ENCODE peak calls at places on chromosomes 5 and 9, in six cellular contexts. One of them, this sample, is unnamed.

GRCh38 chr5:68214472-68215207 is 916 bp upstream of the PIK3R1 start:
- DNase-seq in GM13976: peak
- DNase-seq in HFFc6: no peak
- DNase-seq in stimulated activated CD4-positive, alpha-beta T cell treated with anti-CD3 and anti-CD28 coated beads, Interleukin-2, amount 100 ng/mL, for 24 hours: no peak
- DNase-seq in omental fat pad: no peak
- DNase-seq in cortex of kidney: no peak
- DNase-seq in this sample: no peak

GRCh38 chr9:106287108-106287631 is 575.8 kb upstream of the ZNF462 start:
- DNase-seq in cortex of kidney: no peak
- DNase-seq in HFFc6: no peak
- DNase-seq in GM13976: no peak
- DNase-seq in stimulated activated CD4-positive, alpha-beta T cell treated with anti-CD3 and anti-CD28 coated beads, Interleukin-2, amount 100 ng/mL, for 24 hours: no peak
- DNase-seq in omental fat pad: no peak
- DNase-seq in this sample: no peak

GRCh38 chr9:79362100-79363081 is 209.4 kb upstream of the TLE4 start:
- DNase-seq in omental fat pad: no peak
- DNase-seq in stimulated activated CD4-positive, alpha-beta T cell treated with anti-CD3 and anti-CD28 coated beads, Interleukin-2, amount 100 ng/mL, for 24 hours: no peak
- DNase-seq in GM13976: no peak
- DNase-seq in cortex of kidney: no peak
- DNase-seq in HFFc6: peak
- DNase-seq in this sample: no peak

GRCh38 chr5:178326054-178326715 is 93.6 kb upstream of the PHYKPL start:
- DNase-seq in HFFc6: no peak
- DNase-seq in stimulated activated CD4-positive, alpha-beta T cell treated with anti-CD3 and anti-CD28 coated beads, Interleukin-2, amount 100 ng/mL, for 24 hours: no peak
- DNase-seq in GM13976: no peak
- DNase-seq in cortex of kidney: no peak
- DNase-seq in omental fat pad: no peak
- DNase-seq in this sample: no peak

GRCh38 chr9:8348756-8349155 is 549.2 kb upstream of the DMAC1 start:
- DNase-seq in omental fat pad: no peak
- DNase-seq in HFFc6: no peak
- DNase-seq in stimulated activated CD4-positive, alpha-beta T cell treated with anti-CD3 and anti-CD28 coated beads, Interleukin-2, amount 100 ng/mL, for 24 hours: no peak
- DNase-seq in GM13976: no peak
- DNase-seq in cortex of kidney: no peak
- DNase-seq in this sample: no peak

GRCh38 chr9:93091453-93092081 is 4.5 kb upstream of the CARD19 start:
- DNase-seq in omental fat pad: no peak
- DNase-seq in GM13976: no peak
- DNase-seq in HFFc6: peak
- DNase-seq in cortex of kidney: no peak
- DNase-seq in stimulated activated CD4-positive, alpha-beta T cell treated with anti-CD3 and anti-CD28 coated beads, Interleukin-2, amount 100 ng/mL, for 24 hours: peak
- DNase-seq in this sample: peak

GRCh38 chr9:121741198-121741918 is 89.9 kb downstream of the DAB2IP start:
- DNase-seq in stimulated activated CD4-positive, alpha-beta T cell treated with anti-CD3 and anti-CD28 coated beads, Interleukin-2, amount 100 ng/mL, for 24 hours: no peak
- DNase-seq in omental fat pad: no peak
- DNase-seq in HFFc6: no peak
- DNase-seq in GM13976: no peak
- DNase-seq in cortex of kidney: no peak
- DNase-seq in this sample: no peak

GRCh38 chr9:91948423-91949292 is 1.4 kb downstream of the ROR2 start:
- DNase-seq in GM13976: peak
- DNase-seq in HFFc6: peak
- DNase-seq in stimulated activated CD4-positive, alpha-beta T cell treated with anti-CD3 and anti-CD28 coated beads, Interleukin-2, amount 100 ng/mL, for 24 hours: no peak
- DNase-seq in cortex of kidney: no peak
- DNase-seq in omental fat pad: no peak
- DNase-seq in this sample: peak

GRCh38 chr5:115738807-115739206 is 77.7 kb downstream of the CDO1 start:
- DNase-seq in stimulated activated CD4-positive, alpha-beta T cell treated with anti-CD3 and anti-CD28 coated beads, Interleukin-2, amount 100 ng/mL, for 24 hours: no peak
- DNase-seq in HFFc6: no peak
- DNase-seq in GM13976: no peak
- DNase-seq in cortex of kidney: no peak
- DNase-seq in omental fat pad: no peak
- DNase-seq in this sample: no peak

GRCh38 chr5:83714780-83715179 is 5.9 kb downstream of the HAPLN1 start:
- DNase-seq in stimulated activated CD4-positive, alpha-beta T cell treated with anti-CD3 and anti-CD28 coated beads, Interleukin-2, amount 100 ng/mL, for 24 hours: no peak
- DNase-seq in omental fat pad: no peak
- DNase-seq in GM13976: no peak
- DNase-seq in HFFc6: no peak
- DNase-seq in cortex of kidney: no peak
- DNase-seq in this sample: no peak

GRCh38 chr9:14092344-14092743 is 221.6 kb downstream of the NFIB start:
- DNase-seq in cortex of kidney: no peak
- DNase-seq in stimulated activated CD4-positive, alpha-beta T cell treated with anti-CD3 and anti-CD28 coated beads, Interleukin-2, amount 100 ng/mL, for 24 hours: no peak
- DNase-seq in GM13976: no peak
- DNase-seq in omental fat pad: no peak
- DNase-seq in HFFc6: no peak
- DNase-seq in this sample: no peak

GRCh38 chr9:7045361-7045760 is 287.6 kb downstream of the KDM4C start:
- DNase-seq in HFFc6: no peak
- DNase-seq in GM13976: no peak
- DNase-seq in omental fat pad: no peak
- DNase-seq in cortex of kidney: no peak
- DNase-seq in stimulated activated CD4-positive, alpha-beta T cell treated with anti-CD3 and anti-CD28 coated beads, Interleukin-2, amount 100 ng/mL, for 24 hours: no peak
- DNase-seq in this sample: no peak

GRCh38 chr9:108691614-108692013 is 164.2 kb downstream of the ACTL7B start:
- DNase-seq in GM13976: no peak
- DNase-seq in stimulated activated CD4-positive, alpha-beta T cell treated with anti-CD3 and anti-CD28 coated beads, Interleukin-2, amount 100 ng/mL, for 24 hours: no peak
- DNase-seq in cortex of kidney: no peak
- DNase-seq in HFFc6: no peak
- DNase-seq in omental fat pad: no peak
- DNase-seq in this sample: peak

GRCh38 chr9:37053684-37054512 is 19.8 kb upstream of the PAX5 start:
- DNase-seq in stimulated activated CD4-positive, alpha-beta T cell treated with anti-CD3 and anti-CD28 coated beads, Interleukin-2, amount 100 ng/mL, for 24 hours: no peak
- DNase-seq in cortex of kidney: no peak
- DNase-seq in omental fat pad: no peak
- DNase-seq in HFFc6: no peak
- DNase-seq in GM13976: no peak
- DNase-seq in this sample: no peak

GRCh38 chr5:92687793-92688467 is 893.1 kb downstream of the NR2F1-AS1 start:
- DNase-seq in stimulated activated CD4-positive, alpha-beta T cell treated with anti-CD3 and anti-CD28 coated beads, Interleukin-2, amount 100 ng/mL, for 24 hours: no peak
- DNase-seq in HFFc6: peak
- DNase-seq in omental fat pad: no peak
- DNase-seq in cortex of kidney: no peak
- DNase-seq in GM13976: no peak
- DNase-seq in this sample: peak

GRCh38 chr9:130263601-130264413 is 1.8 kb upstream of the HMCN2 start:
- DNase-seq in omental fat pad: no peak
- DNase-seq in cortex of kidney: no peak
- DNase-seq in HFFc6: no peak
- DNase-seq in GM13976: no peak
- DNase-seq in stimulated activated CD4-positive, alpha-beta T cell treated with anti-CD3 and anti-CD28 coated beads, Interleukin-2, amount 100 ng/mL, for 24 hours: no peak
- DNase-seq in this sample: no peak

GRCh38 chr5:98794414-98795080 is 21.1 kb downstream of the RGMB start:
- DNase-seq in cortex of kidney: no peak
- DNase-seq in HFFc6: no peak
- DNase-seq in omental fat pad: no peak
- DNase-seq in stimulated activated CD4-positive, alpha-beta T cell treated with anti-CD3 and anti-CD28 coated beads, Interleukin-2, amount 100 ng/mL, for 24 hours: no peak
- DNase-seq in GM13976: no peak
- DNase-seq in this sample: no peak

GRCh38 chr9:115393976-115394775 is 276.2 kb upstream of the TNC start:
- DNase-seq in cortex of kidney: no peak
- DNase-seq in omental fat pad: no peak
- DNase-seq in GM13976: no peak
- DNase-seq in stimulated activated CD4-positive, alpha-beta T cell treated with anti-CD3 and anti-CD28 coated beads, Interleukin-2, amount 100 ng/mL, for 24 hours: no peak
- DNase-seq in HFFc6: no peak
- DNase-seq in this sample: no peak

GRCh38 chr5:68154119-68154857 is 61.3 kb upstream of the PIK3R1 start:
- DNase-seq in GM13976: no peak
- DNase-seq in omental fat pad: no peak
- DNase-seq in HFFc6: no peak
- DNase-seq in stimulated activated CD4-positive, alpha-beta T cell treated with anti-CD3 and anti-CD28 coated beads, Interleukin-2, amount 100 ng/mL, for 24 hours: no peak
- DNase-seq in cortex of kidney: no peak
- DNase-seq in this sample: no peak

GRCh38 chr9:134945509-134946275 is 28.0 kb upstream of the FCN1 start:
- DNase-seq in omental fat pad: no peak
- DNase-seq in GM13976: no peak
- DNase-seq in stimulated activated CD4-positive, alpha-beta T cell treated with anti-CD3 and anti-CD28 coated beads, Interleukin-2, amount 100 ng/mL, for 24 hours: no peak
- DNase-seq in cortex of kidney: no peak
- DNase-seq in HFFc6: no peak
- DNase-seq in this sample: no peak

GRCh38 chr5:11048760-11049159 is 287.7 kb upstream of the DAP start:
- DNase-seq in stimulated activated CD4-positive, alpha-beta T cell treated with anti-CD3 and anti-CD28 coated beads, Interleukin-2, amount 100 ng/mL, for 24 hours: no peak
- DNase-seq in GM13976: no peak
- DNase-seq in HFFc6: no peak
- DNase-seq in omental fat pad: no peak
- DNase-seq in cortex of kidney: no peak
- DNase-seq in this sample: no peak

GRCh38 chr9:127517620-127518019 is 66.3 kb downstream of the LRSAM1 start:
- DNase-seq in GM13976: no peak
- DNase-seq in stimulated activated CD4-positive, alpha-beta T cell treated with anti-CD3 and anti-CD28 coated beads, Interleukin-2, amount 100 ng/mL, for 24 hours: no peak
- DNase-seq in HFFc6: no peak
- DNase-seq in omental fat pad: no peak
- DNase-seq in cortex of kidney: no peak
- DNase-seq in this sample: no peak

GRCh38 chr9:94478755-94479730 is 75.8 kb upstream of the PCAT7 start:
- DNase-seq in HFFc6: no peak
- DNase-seq in omental fat pad: no peak
- DNase-seq in GM13976: no peak
- DNase-seq in cortex of kidney: no peak
- DNase-seq in stimulated activated CD4-positive, alpha-beta T cell treated with anti-CD3 and anti-CD28 coated beads, Interleukin-2, amount 100 ng/mL, for 24 hours: no peak
- DNase-seq in this sample: no peak

GRCh38 chr5:39547548-39548154 is 122.9 kb upstream of the DAB2 start:
- DNase-seq in GM13976: peak
- DNase-seq in stimulated activated CD4-positive, alpha-beta T cell treated with anti-CD3 and anti-CD28 coated beads, Interleukin-2, amount 100 ng/mL, for 24 hours: no peak
- DNase-seq in omental fat pad: no peak
- DNase-seq in HFFc6: peak
- DNase-seq in cortex of kidney: no peak
- DNase-seq in this sample: no peak

GRCh38 chr9:15329539-15330109 is 22.6 kb upstream of the TTC39B start:
- DNase-seq in omental fat pad: no peak
- DNase-seq in GM13976: no peak
- DNase-seq in cortex of kidney: no peak
- DNase-seq in stimulated activated CD4-positive, alpha-beta T cell treated with anti-CD3 and anti-CD28 coated beads, Interleukin-2, amount 100 ng/mL, for 24 hours: no peak
- DNase-seq in HFFc6: no peak
- DNase-seq in this sample: no peak

GRCh38 chr5:38426493-38426892 is 130.0 kb downstream of the LIFR start:
- DNase-seq in cortex of kidney: no peak
- DNase-seq in omental fat pad: no peak
- DNase-seq in stimulated activated CD4-positive, alpha-beta T cell treated with anti-CD3 and anti-CD28 coated beads, Interleukin-2, amount 100 ng/mL, for 24 hours: no peak
- DNase-seq in GM13976: no peak
- DNase-seq in HFFc6: no peak
- DNase-seq in this sample: no peak

GRCh38 chr9:114493521-114494184 is 11.6 kb downstream of the WHRN start:
- DNase-seq in HFFc6: no peak
- DNase-seq in omental fat pad: no peak
- DNase-seq in GM13976: no peak
- DNase-seq in stimulated activated CD4-positive, alpha-beta T cell treated with anti-CD3 and anti-CD28 coated beads, Interleukin-2, amount 100 ng/mL, for 24 hours: no peak
- DNase-seq in cortex of kidney: no peak
- DNase-seq in this sample: no peak

GRCh38 chr5:132591140-132591539 is 34.4 kb downstream of the RAD50 start:
- DNase-seq in HFFc6: no peak
- DNase-seq in cortex of kidney: no peak
- DNase-seq in stimulated activated CD4-positive, alpha-beta T cell treated with anti-CD3 and anti-CD28 coated beads, Interleukin-2, amount 100 ng/mL, for 24 hours: no peak
- DNase-seq in GM13976: peak
- DNase-seq in omental fat pad: no peak
- DNase-seq in this sample: no peak

GRCh38 chr5:9046756-9047481 is 499.0 kb downstream of the SEMA5A start:
- DNase-seq in omental fat pad: no peak
- DNase-seq in cortex of kidney: no peak
- DNase-seq in GM13976: no peak
- DNase-seq in HFFc6: peak
- DNase-seq in stimulated activated CD4-positive, alpha-beta T cell treated with anti-CD3 and anti-CD28 coated beads, Interleukin-2, amount 100 ng/mL, for 24 hours: no peak
- DNase-seq in this sample: no peak

GRCh38 chr5:167573274-167574127 is 717.9 kb upstream of the WWC1 start:
- DNase-seq in omental fat pad: no peak
- DNase-seq in stimulated activated CD4-positive, alpha-beta T cell treated with anti-CD3 and anti-CD28 coated beads, Interleukin-2, amount 100 ng/mL, for 24 hours: no peak
- DNase-seq in cortex of kidney: no peak
- DNase-seq in GM13976: no peak
- DNase-seq in HFFc6: no peak
- DNase-seq in this sample: peak

GRCh38 chr5:75837258-75837841 is 120.1 kb upstream of the POC5 start:
- DNase-seq in stimulated activated CD4-positive, alpha-beta T cell treated with anti-CD3 and anti-CD28 coated beads, Interleukin-2, amount 100 ng/mL, for 24 hours: no peak
- DNase-seq in GM13976: no peak
- DNase-seq in omental fat pad: no peak
- DNase-seq in HFFc6: no peak
- DNase-seq in cortex of kidney: no peak
- DNase-seq in this sample: no peak

GRCh38 chr9:13845460-13845859 is 468.5 kb downstream of the NFIB start:
- DNase-seq in GM13976: no peak
- DNase-seq in omental fat pad: no peak
- DNase-seq in HFFc6: peak
- DNase-seq in cortex of kidney: no peak
- DNase-seq in stimulated activated CD4-positive, alpha-beta T cell treated with anti-CD3 and anti-CD28 coated beads, Interleukin-2, amount 100 ng/mL, for 24 hours: no peak
- DNase-seq in this sample: no peak

GRCh38 chr5:73352789-73353188 is 95.8 kb downstream of the FOXD1 start:
- DNase-seq in omental fat pad: no peak
- DNase-seq in HFFc6: no peak
- DNase-seq in stimulated activated CD4-positive, alpha-beta T cell treated with anti-CD3 and anti-CD28 coated beads, Interleukin-2, amount 100 ng/mL, for 24 hours: no peak
- DNase-seq in GM13976: no peak
- DNase-seq in cortex of kidney: no peak
- DNase-seq in this sample: no peak

GRCh38 chr5:85077581-85077980 is 692.9 kb upstream of the EDIL3 start:
- DNase-seq in GM13976: no peak
- DNase-seq in omental fat pad: no peak
- DNase-seq in HFFc6: no peak
- DNase-seq in cortex of kidney: no peak
- DNase-seq in stimulated activated CD4-positive, alpha-beta T cell treated with anti-CD3 and anti-CD28 coated beads, Interleukin-2, amount 100 ng/mL, for 24 hours: no peak
- DNase-seq in this sample: no peak

GRCh38 chr9:38318755-38319495 is 73.6 kb upstream of the ALDH1B1 start:
- DNase-seq in cortex of kidney: no peak
- DNase-seq in omental fat pad: no peak
- DNase-seq in HFFc6: no peak
- DNase-seq in stimulated activated CD4-positive, alpha-beta T cell treated with anti-CD3 and anti-CD28 coated beads, Interleukin-2, amount 100 ng/mL, for 24 hours: no peak
- DNase-seq in GM13976: peak
- DNase-seq in this sample: peak